ENCODE peak calls at places on chromosomes 5 and 9, in four cellular contexts. One of them, this sample, is unnamed.

GRCh38 chr9:136881691-136882108 is 4.6 kb upstream of the TRAF2 start:
- DNase-seq in HepG2: peak; percentile 52
- DNase-seq in SK-N-SH: no peak
- DNase-seq in GM12878: peak; percentile 40
- DNase-seq in this sample: peak; percentile 72

GRCh38 chr5:157511656-157512644 is 51.9 kb downstream of the NIPAL4 start:
- DNase-seq in SK-N-SH: no peak
- DNase-seq in GM12878: no peak
- DNase-seq in HepG2: peak; percentile 79
- DNase-seq in this sample: peak; percentile 38

GRCh38 chr9:128912270-128912853 is 8.4 kb upstream of the PHYHD1 start:
- DNase-seq in GM12878: no peak
- DNase-seq in SK-N-SH: no peak
- DNase-seq in HepG2: peak; percentile 91
- DNase-seq in this sample: no peak

GRCh38 chr5:3019045-3019444 is 267.6 kb upstream of the IRX2 start:
- DNase-seq in HepG2: no peak
- DNase-seq in GM12878: no peak
- DNase-seq in SK-N-SH: no peak
- DNase-seq in this sample: no peak

GRCh38 chr9:11199335-11199734 is 586.5 kb upstream of the PTPRD start:
- DNase-seq in GM12878: no peak
- DNase-seq in HepG2: no peak
- DNase-seq in SK-N-SH: no peak
- DNase-seq in this sample: no peak

GRCh38 chr5:65702036-65702435 is 19.9 kb downstream of the SGTB start:
- DNase-seq in GM12878: no peak
- DNase-seq in HepG2: no peak
- DNase-seq in SK-N-SH: no peak
- DNase-seq in this sample: no peak

GRCh38 chr5:161614342-161614741 is 67.8 kb upstream of the GABRB2 start:
- DNase-seq in HepG2: no peak
- DNase-seq in GM12878: no peak
- DNase-seq in SK-N-SH: no peak
- DNase-seq in this sample: no peak

GRCh38 chr9:5872496-5872895 is 18.2 kb upstream of the MLANA start:
- DNase-seq in HepG2: no peak
- DNase-seq in GM12878: no peak
- DNase-seq in SK-N-SH: no peak
- DNase-seq in this sample: no peak

GRCh38 chr9:76571288-76572204 is 112.6 kb downstream of the GCNT1 start:
- DNase-seq in HepG2: no peak
- DNase-seq in GM12878: peak; percentile 53
- DNase-seq in SK-N-SH: no peak
- DNase-seq in this sample: no peak

GRCh38 chr9:137305060-137305787 is 3.2 kb upstream of the NRARP start:
- DNase-seq in GM12878: no peak
- DNase-seq in SK-N-SH: peak; percentile 48
- DNase-seq in HepG2: no peak
- DNase-seq in this sample: peak; percentile 48

GRCh38 chr5:98424681-98425454 is 348.6 kb upstream of the RGMB start:
- DNase-seq in HepG2: no peak
- DNase-seq in GM12878: no peak
- DNase-seq in SK-N-SH: no peak
- DNase-seq in this sample: no peak

GRCh38 chr9:94301577-94301976 is 26.9 kb downstream of the NUTM2F start:
- DNase-seq in HepG2: no peak
- DNase-seq in SK-N-SH: no peak
- DNase-seq in GM12878: no peak
- DNase-seq in this sample: peak; percentile 39

GRCh38 chr9:124218438-124219289 is 39.1 kb upstream of the NEK6 start:
- DNase-seq in HepG2: peak; percentile 30
- DNase-seq in SK-N-SH: no peak
- DNase-seq in GM12878: peak; percentile 92
- DNase-seq in this sample: no peak

GRCh38 chr5:601771-602465 is 10.2 kb upstream of the CEP72 start:
- DNase-seq in GM12878: no peak
- DNase-seq in HepG2: no peak
- DNase-seq in SK-N-SH: no peak
- DNase-seq in this sample: no peak

GRCh38 chr5:93890657-93891056 is 149.3 kb upstream of the POU5F2 start:
- DNase-seq in HepG2: no peak
- DNase-seq in SK-N-SH: no peak
- DNase-seq in GM12878: no peak
- DNase-seq in this sample: no peak

GRCh38 chr5:126673477-126673876 is 72.7 kb downstream of the PHAX start:
- DNase-seq in GM12878: no peak
- DNase-seq in SK-N-SH: no peak
- DNase-seq in HepG2: no peak
- DNase-seq in this sample: no peak

GRCh38 chr9:73149371-73150067 is 2.1 kb upstream of the ANXA1 start:
- DNase-seq in GM12878: peak; percentile 21
- DNase-seq in SK-N-SH: no peak
- DNase-seq in HepG2: no peak
- DNase-seq in this sample: peak; percentile 44

GRCh38 chr5:91229031-91229623 is 154.0 kb downstream of the ARRDC3 start:
- DNase-seq in HepG2: no peak
- DNase-seq in GM12878: no peak
- DNase-seq in SK-N-SH: no peak
- DNase-seq in this sample: no peak

GRCh38 chr5:175550055-175550660 is 71.8 kb downstream of the SFXN1 start:
- DNase-seq in HepG2: no peak
- DNase-seq in SK-N-SH: no peak
- DNase-seq in GM12878: no peak
- DNase-seq in this sample: no peak

GRCh38 chr5:40043916-40044315 is 619.1 kb upstream of the DAB2 start:
- DNase-seq in SK-N-SH: no peak
- DNase-seq in GM12878: no peak
- DNase-seq in HepG2: no peak
- DNase-seq in this sample: no peak

GRCh38 chr5:28117273-28118065 is 1079.1 kb upstream of the CDH9 start:
- DNase-seq in HepG2: no peak
- DNase-seq in SK-N-SH: no peak
- DNase-seq in GM12878: no peak
- DNase-seq in this sample: no peak

GRCh38 chr5:79851694-79852006 is 139.4 kb downstream of the MTX3 start:
- DNase-seq in SK-N-SH: no peak
- DNase-seq in HepG2: no peak
- DNase-seq in GM12878: no peak
- DNase-seq in this sample: no peak

GRCh38 chr9:121776009-121776738 is 124.7 kb downstream of the DAB2IP start:
- DNase-seq in HepG2: no peak
- DNase-seq in GM12878: no peak
- DNase-seq in SK-N-SH: no peak
- DNase-seq in this sample: no peak

GRCh38 chr9:20402273-20402875 is 219.9 kb downstream of the MLLT3 start:
- DNase-seq in SK-N-SH: no peak
- DNase-seq in HepG2: no peak
- DNase-seq in GM12878: no peak
- DNase-seq in this sample: no peak

GRCh38 chr5:176899296-176899891 is at the start of gene HK3:
- DNase-seq in GM12878: no peak
- DNase-seq in SK-N-SH: no peak
- DNase-seq in HepG2: no peak
- DNase-seq in this sample: no peak

GRCh38 chr9:97304586-97304985 is 2.9 kb upstream of the CCDC180 start:
- DNase-seq in SK-N-SH: no peak
- DNase-seq in GM12878: no peak
- DNase-seq in HepG2: no peak
- DNase-seq in this sample: no peak

GRCh38 chr9:1073497-1073896 is 23.3 kb downstream of the DMRT2 start:
- DNase-seq in GM12878: no peak
- DNase-seq in SK-N-SH: no peak
- DNase-seq in HepG2: no peak
- DNase-seq in this sample: no peak

GRCh38 chr5:77693913-77694312 is 55.4 kb upstream of the OTP start:
- DNase-seq in HepG2: no peak
- DNase-seq in SK-N-SH: no peak
- DNase-seq in GM12878: no peak
- DNase-seq in this sample: no peak

GRCh38 chr5:43855418-43855817 is 252.4 kb downstream of the NNT start:
- DNase-seq in HepG2: no peak
- DNase-seq in GM12878: no peak
- DNase-seq in SK-N-SH: no peak
- DNase-seq in this sample: no peak

GRCh38 chr9:99478469-99479027 is 256.5 kb downstream of the SEC61B start:
- DNase-seq in GM12878: no peak
- DNase-seq in SK-N-SH: peak; percentile 89
- DNase-seq in HepG2: no peak
- DNase-seq in this sample: no peak

GRCh38 chr9:113648586-113648985 is 185.1 kb downstream of the RGS3 start:
- DNase-seq in HepG2: no peak
- DNase-seq in GM12878: no peak
- DNase-seq in SK-N-SH: no peak
- DNase-seq in this sample: no peak

GRCh38 chr9:26561928-26562327 is 330.7 kb downstream of the CAAP1 start:
- DNase-seq in HepG2: no peak
- DNase-seq in SK-N-SH: no peak
- DNase-seq in GM12878: no peak
- DNase-seq in this sample: no peak

GRCh38 chr5:167489202-167489601 is 802.2 kb upstream of the WWC1 start:
- DNase-seq in HepG2: no peak
- DNase-seq in SK-N-SH: no peak
- DNase-seq in GM12878: no peak
- DNase-seq in this sample: no peak

GRCh38 chr5:11851965-11852745 is 52.1 kb downstream of the CTNND2 start:
- DNase-seq in SK-N-SH: no peak
- DNase-seq in GM12878: no peak
- DNase-seq in HepG2: no peak
- DNase-seq in this sample: no peak

GRCh38 chr5:132190161-132190817 is 37.4 kb downstream of the P4HA2 start:
- DNase-seq in GM12878: no peak
- DNase-seq in HepG2: peak; percentile 76
- DNase-seq in SK-N-SH: peak; percentile 87
- DNase-seq in this sample: peak; percentile 71
- TF ChIP-seq NFIC in GM12878: no peak
- TF ChIP-seq NFIC in HepG2: no peak
- TF ChIP-seq NFIC in SK-N-SH: no peak
- TF ChIP-seq NFIC in this sample: no peak

DNA sequence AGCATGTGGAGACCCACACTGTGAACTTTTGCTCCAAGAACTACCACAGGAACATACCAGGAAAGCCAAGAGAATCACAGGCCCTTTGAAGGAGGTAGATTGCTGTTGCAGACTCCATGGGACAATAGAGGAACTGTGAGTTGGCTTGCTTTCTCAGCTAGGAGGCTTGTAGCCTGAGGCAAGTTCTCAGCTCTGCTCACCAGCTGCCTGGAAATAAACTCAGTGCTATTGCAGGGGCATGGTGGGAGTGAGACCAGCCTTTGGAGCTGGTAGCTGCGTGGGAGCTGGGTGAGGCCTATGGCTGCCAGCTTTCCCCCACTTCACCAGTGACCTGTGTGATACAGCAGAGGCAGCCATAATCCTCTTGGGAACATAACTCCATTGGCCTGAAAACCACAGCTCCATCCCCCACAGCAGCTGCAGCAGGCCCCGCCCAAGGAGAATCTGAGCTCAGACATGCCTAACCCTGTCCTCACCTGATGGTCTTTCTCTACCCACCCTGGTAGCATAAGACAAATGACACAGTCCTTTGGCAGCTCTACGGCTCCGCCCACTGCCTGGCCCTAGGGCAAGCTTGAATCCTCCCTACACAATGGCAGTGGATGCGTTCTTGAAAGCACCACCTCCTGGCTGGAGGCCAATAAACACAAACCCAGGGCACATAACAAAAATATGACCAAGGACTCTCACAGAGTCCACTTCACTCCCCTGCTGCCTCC is 389.5 kb downstream of the KIF4B start:
- DNase-seq in HepG2: no peak
- DNase-seq in GM12878: no peak
- DNase-seq in SK-N-SH: no peak
- DNase-seq in this sample: no peak
- H2AFZ ChIP-seq in HepG2: no peak overlapping the region
- H2AFZ ChIP-seq in GM12878: no peak overlapping the region
- H2AFZ ChIP-seq in SK-N-SH: no peak overlapping the region
- H2AFZ ChIP-seq in this sample: no peak overlapping the region

DNA sequence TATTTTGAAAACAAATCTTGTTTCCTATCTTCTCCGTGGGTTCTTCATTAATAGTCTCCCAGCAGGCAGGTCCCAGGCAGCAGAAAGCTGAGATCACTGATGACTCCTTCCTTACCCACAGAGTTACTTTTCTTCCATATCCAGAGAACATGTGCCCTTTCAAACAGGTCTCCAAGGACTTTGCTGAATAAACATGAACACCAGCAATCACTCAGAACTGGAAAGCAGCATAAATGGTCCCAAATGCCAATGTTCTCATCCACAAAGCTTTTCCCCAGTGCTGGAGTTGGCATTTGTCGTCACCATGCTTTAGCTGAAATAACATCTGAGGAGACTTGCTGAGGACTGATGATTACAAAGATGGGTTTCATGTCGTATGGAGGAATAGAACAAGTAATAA is 134.0 kb downstream of the YIPF5 start:
- DNase-seq in HepG2: no peak
- DNase-seq in SK-N-SH: no peak
- DNase-seq in GM12878: no peak
- DNase-seq in this sample: no peak
- TF ChIP-seq NFIC in HepG2: no peak
- TF ChIP-seq NFIC in SK-N-SH: no peak
- TF ChIP-seq NFIC in GM12878: no peak
- TF ChIP-seq NFIC in this sample: no peak

GRCh38 chr5:62592558-62592957 is 13.9 kb downstream of the LRRC70 start:
- DNase-seq in HepG2: no peak
- DNase-seq in GM12878: no peak
- DNase-seq in SK-N-SH: no peak
- DNase-seq in this sample: no peak
- H2AFZ ChIP-seq in HepG2: no peak overlapping the region
- H2AFZ ChIP-seq in GM12878: no peak overlapping the region
- H2AFZ ChIP-seq in SK-N-SH: no peak overlapping the region
- H2AFZ ChIP-seq in this sample: no peak overlapping the region

GRCh38 chr5:9761706-9762105 is 131.6 kb upstream of the TAS2R1 start:
- DNase-seq in SK-N-SH: no peak
- DNase-seq in GM12878: no peak
- DNase-seq in HepG2: no peak
- DNase-seq in this sample: no peak
- TF ChIP-seq NFIC in SK-N-SH: no peak
- TF ChIP-seq NFIC in GM12878: no peak
- TF ChIP-seq NFIC in HepG2: no peak
- TF ChIP-seq NFIC in this sample: no peak

GRCh38 chr5:111680737-111681413 is 76.1 kb downstream of the NREP start:
- DNase-seq in GM12878: no peak
- DNase-seq in SK-N-SH: peak; percentile 63
- DNase-seq in HepG2: peak; percentile 90
- DNase-seq in this sample: no peak
- H2AFZ ChIP-seq in GM12878: no peak overlapping the region
- H2AFZ ChIP-seq in SK-N-SH: peak overlapping the region; percentile 73
- H2AFZ ChIP-seq in HepG2: no peak overlapping the region
- H2AFZ ChIP-seq in this sample: no peak overlapping the region

GRCh38 chr5:107809201-107810034 is 138.7 kb upstream of the EFNA5 start:
- DNase-seq in HepG2: no peak
- DNase-seq in SK-N-SH: no peak
- DNase-seq in GM12878: no peak
- DNase-seq in this sample: no peak
- TF ChIP-seq NFIC in HepG2: no peak
- TF ChIP-seq NFIC in SK-N-SH: no peak
- TF ChIP-seq NFIC in GM12878: no peak
- TF ChIP-seq NFIC in this sample: no peak